ENCODE peak calls at places on chromosomes 5 and 9, in seven cellular contexts. N is OCI-LY7, Y is hepatocyte, Z is K562, J is mammary epithelial cell, F is PC-3, Q is SK-N-SH. E is an unnamed sample.

GRCh38 chr5:169216864-169217263 is 84.1 kb downstream of the SLIT3 start:
- DNase-seq in Q (no peak), J (no peak), N (no peak), Y (no peak), Z (no peak), F (no peak), E (no peak)

GRCh38 chr9:128340691-128341434 is 536 bp downstream of the SLC27A4 start:
- DNase-seq in Z (peak; percentile 63), J (no peak), Y (peak; percentile 31), Q (peak; percentile 69), N (no peak), F (no peak), E (peak; percentile 48)

GRCh38 chr5:168086104-168086610 is 205.3 kb upstream of the WWC1 start:
- DNase-seq in F (peak; percentile 83), Q (no peak), Y (peak; percentile 72), J (peak; percentile 21), N (no peak), Z (no peak), E (no peak)

GRCh38 chr5:161548472-161549094 is 2.1 kb upstream of the GABRB2 start:
- DNase-seq in Y (peak; percentile 19), J (no peak), F (no peak), N (peak; percentile 4), Q (peak; percentile 14), Z (no peak), E (peak; percentile 57)

GRCh38 chr5:147396070-147396469 is 113.8 kb downstream of the DPYSL3 start:
- DNase-seq in F (no peak), N (no peak), J (no peak), Y (no peak), Z (no peak), Q (no peak), E (no peak)

GRCh38 chr5:37696190-37697021 is 143.4 kb downstream of the GDNF start:
- DNase-seq in Q (no peak), Z (no peak), F (peak; percentile 82), N (no peak), J (peak; percentile 82), Y (peak; percentile 23), E (no peak)

GRCh38 chr5:37495668-37496067 is 116.5 kb downstream of the WDR70 start:
- DNase-seq in Q (no peak), F (peak; percentile 64), Z (no peak), J (peak; percentile 61), Y (no peak), N (no peak), E (no peak)

GRCh38 chr5:146704949-146705665 is 173.4 kb downstream of the PPP2R2B start:
- DNase-seq in J (peak; percentile 16), Y (no peak), Q (no peak), N (no peak), F (no peak), Z (no peak), E (no peak)

GRCh38 chr5:38420691-38421395 is 135.6 kb downstream of the LIFR start:
- DNase-seq in Y (peak; percentile 75), F (peak; percentile 83), Q (peak; percentile 67), N (peak; percentile 36), J (peak; percentile 57), Z (peak; percentile 59), E (peak; percentile 61)

GRCh38 chr5:100595152-100595811 is 60.1 kb downstream of the FAM174A start:
- DNase-seq in Y (peak; percentile 72), F (peak; percentile 87), N (no peak), J (peak; percentile 88), Q (peak; percentile 1), Z (peak; percentile 5), E (no peak)

GRCh38 chr9:95481000-95481399 is 35.8 kb downstream of the PTCH1 start:
- DNase-seq in Z (no peak), Y (no peak), F (no peak), N (no peak), Q (no peak), J (no peak), E (no peak)

GRCh38 chr5:158660726-158661125 is 439.0 kb downstream of the EBF1 start:
- DNase-seq in Z (no peak), N (no peak), Q (no peak), Y (no peak), J (no peak), F (no peak), E (no peak)

GRCh38 chr9:25964239-25964638 is 286.0 kb upstream of the TUSC1 start:
- DNase-seq in Y (peak; percentile 82), Q (peak; percentile 52), F (peak; percentile 90), N (peak; percentile 62), J (peak; percentile 59), Z (no peak), E (peak; percentile 73)

GRCh38 chr5:179777909-179778308 is 15.9 kb upstream of the LTC4S start:
- DNase-seq in F (no peak), Q (no peak), N (no peak), J (no peak), Y (no peak), Z (no peak), E (no peak)

GRCh38 chr9:98521141-98521540 is 187.6 kb downstream of the GABBR2 start:
- DNase-seq in F (peak; percentile 65), Z (no peak), J (peak; percentile 23), N (no peak), Y (no peak), Q (no peak), E (no peak)

GRCh38 chr5:39080597-39081204 is 6.5 kb upstream of the RICTOR start:
- DNase-seq in Z (peak; percentile 78), J (peak; percentile 65), Q (peak; percentile 63), F (peak; percentile 67), Y (peak; percentile 76), N (peak; percentile 55), E (peak; percentile 63)

GRCh38 chr9:75148551-75148950 is 60.2 kb downstream of the OSTF1 start:
- DNase-seq in Q (no peak), Z (no peak), J (peak; percentile 14), N (no peak), Y (peak; percentile 30), F (peak; percentile 12), E (no peak)

GRCh38 chr9:99465231-99465891 is 243.3 kb downstream of the SEC61B start:
- DNase-seq in Z (no peak), Y (no peak), N (no peak), J (no peak), F (no peak), Q (peak; percentile 71), E (peak; percentile 67)

GRCh38 chr5:52840286-52841050 is 52.8 kb downstream of the ITGA1 start:
- DNase-seq in F (no peak), J (no peak), Z (no peak), N (no peak), Q (peak; percentile 4), Y (no peak), E (peak; percentile 11)

GRCh38 chr9:129776938-129777768 is 24.3 kb upstream of the PTGES start:
- DNase-seq in Y (peak; percentile 93), N (no peak), F (peak; percentile 93), Z (peak; percentile 94), Q (peak; percentile 45), J (peak; percentile 99), E (peak; percentile 47)
- H2AFZ ChIP-seq in Y (no peak overlapping the region), N (no peak overlapping the region), F (no peak overlapping the region), Z (peak overlapping the region; percentile 84), Q (peak overlapping the region; percentile 68), J (peak overlapping the region; percentile 7), E (peak overlapping the region; percentile 63)

GRCh38 chr5:124909734-124910133 is 163.3 kb upstream of the ZNF608 start:
- DNase-seq in F (no peak), Z (no peak), Y (no peak), Q (no peak), N (no peak), J (no peak), E (no peak)
- H2AFZ ChIP-seq in F (no peak overlapping the region), Z (no peak overlapping the region), Y (no peak overlapping the region), Q (no peak overlapping the region), N (peak overlapping the region; percentile 78), J (no peak overlapping the region), E (no peak overlapping the region)

DNA sequence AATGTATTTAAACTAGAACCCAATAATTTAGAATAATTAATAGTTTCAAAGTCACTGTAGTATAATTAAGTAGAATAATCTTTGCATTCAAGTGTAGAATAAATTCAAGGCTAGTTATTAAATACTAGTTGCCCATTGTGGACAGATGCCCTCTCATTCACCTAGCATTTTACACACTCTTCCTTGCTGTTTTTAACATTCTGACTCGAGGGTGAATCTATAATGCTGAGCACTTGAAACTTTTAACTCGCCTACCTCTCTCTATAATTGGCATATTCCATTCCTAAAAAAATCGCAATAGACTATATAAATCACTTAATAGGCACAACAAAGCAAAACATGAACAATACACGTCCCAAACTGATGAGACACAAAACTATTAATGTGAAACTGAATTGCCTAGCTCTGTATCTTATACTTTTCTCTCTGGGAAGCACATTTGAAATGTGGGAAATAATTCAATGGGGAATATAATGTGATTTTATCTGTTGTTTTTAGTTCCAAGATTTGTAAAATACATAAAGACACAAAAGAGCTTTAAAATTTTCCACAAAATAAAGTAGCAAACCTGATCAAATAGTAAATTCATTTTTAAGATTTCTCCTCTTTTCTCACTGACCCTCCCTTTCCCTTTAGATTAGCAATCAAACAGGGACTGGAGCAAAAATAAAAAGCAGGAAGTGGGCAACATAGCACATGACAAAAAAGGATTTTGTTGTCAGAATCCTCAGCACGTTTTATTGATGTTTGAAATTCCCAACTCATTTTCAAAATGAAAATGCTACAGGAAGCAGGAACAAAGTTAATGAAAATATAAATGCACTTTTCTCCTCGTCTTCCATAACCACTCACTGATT is 295.6 kb downstream of the PDE4D start:
- DNase-seq in F (no peak), Q (no peak), Y (no peak), N (no peak), J (no peak), Z (no peak), E (no peak)
- H2AFZ ChIP-seq in F (peak overlapping the region; percentile 35), Q (peak overlapping the region; percentile 87), Y (peak overlapping the region; percentile 8), N (peak overlapping the region; percentile 98), J (peak overlapping the region; percentile 57), Z (no peak overlapping the region), E (peak overlapping the region; percentile 74)

DNA sequence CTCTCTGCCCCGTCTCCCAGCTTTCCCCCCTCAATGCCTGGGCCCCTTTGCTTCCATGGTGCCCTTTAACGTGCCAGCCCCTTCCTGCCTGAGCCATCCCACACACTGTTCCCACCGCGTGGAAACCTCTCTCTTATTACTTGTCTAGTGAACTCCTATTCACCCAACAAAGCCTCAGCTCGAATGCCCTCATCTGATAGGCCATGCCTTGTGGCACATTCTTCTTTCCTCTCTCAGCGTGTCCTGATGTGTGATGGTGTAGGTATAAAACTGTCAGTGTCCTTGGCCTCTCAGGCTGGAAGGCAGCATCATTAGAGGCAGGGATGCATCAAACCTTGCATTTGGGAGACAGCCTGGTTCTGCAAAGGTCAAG is 152.3 kb downstream of the OLFM1 start:
- DNase-seq in Z (no peak), Q (no peak), Y (no peak), F (no peak), N (no peak), J (no peak), E (no peak)
- H2AFZ ChIP-seq in Z (no peak overlapping the region), Q (no peak overlapping the region), Y (no peak overlapping the region), F (no peak overlapping the region), N (no peak overlapping the region), J (no peak overlapping the region), E (no peak overlapping the region)

GRCh38 chr9:116937361-116937760 is 250.3 kb downstream of the TRIM32 start:
- DNase-seq in J (peak; percentile 8), N (no peak), Y (no peak), Q (no peak), Z (no peak), F (peak; percentile 33), E (no peak)
- H2AFZ ChIP-seq in J (no peak overlapping the region), N (no peak overlapping the region), Y (no peak overlapping the region), Q (no peak overlapping the region), Z (no peak overlapping the region), F (no peak overlapping the region), E (no peak overlapping the region)

E was measured in neural progenitor cell.